ENCODE peak calls at places on chromosomes 1 and 21, in five cellular contexts. One of them, this sample, is unnamed.

GRCh38 chr21:36709868-36710728 is 11.2 kb downstream of the SIM2 start:
- DNase-seq in PC-3: no peak
- DNase-seq in A673: no peak
- DNase-seq in CD8-positive, alpha-beta T cell: no peak
- DNase-seq in Panc1: no peak
- DNase-seq in this sample: no peak

GRCh38 chr1:28986296-28986910 is 72.0 kb downstream of the EPB41 start:
- DNase-seq in PC-3: no peak
- DNase-seq in A673: peak; percentile 28
- DNase-seq in CD8-positive, alpha-beta T cell: no peak
- DNase-seq in Panc1: no peak
- DNase-seq in this sample: no peak

GRCh38 chr1:10529772-10530171 is 55.0 kb downstream of the PEX14 start:
- DNase-seq in PC-3: no peak
- DNase-seq in A673: no peak
- DNase-seq in CD8-positive, alpha-beta T cell: no peak
- DNase-seq in Panc1: no peak
- DNase-seq in this sample: no peak

GRCh38 chr1:165369255-165369848 is 12.8 kb upstream of the LMX1A start:
- DNase-seq in PC-3: peak; percentile 73
- DNase-seq in A673: peak; percentile 60
- DNase-seq in CD8-positive, alpha-beta T cell: peak; percentile 10
- DNase-seq in Panc1: peak; percentile 36
- DNase-seq in this sample: peak; percentile 58

GRCh38 chr1:3609016-3609768 is 2.1 kb downstream of the MEGF6 start:
- DNase-seq in PC-3: no peak
- DNase-seq in A673: no peak
- DNase-seq in CD8-positive, alpha-beta T cell: no peak
- DNase-seq in Panc1: no peak
- DNase-seq in this sample: no peak

GRCh38 chr1:27626031-27626935 is 8.7 kb downstream of the FGR start:
- DNase-seq in PC-3: no peak
- DNase-seq in A673: no peak
- DNase-seq in CD8-positive, alpha-beta T cell: no peak
- DNase-seq in Panc1: no peak
- DNase-seq in this sample: no peak

GRCh38 chr1:152495066-152495675 is 15.4 kb upstream of the LCE5A start:
- DNase-seq in PC-3: peak; percentile 58
- DNase-seq in A673: peak; percentile 73
- DNase-seq in CD8-positive, alpha-beta T cell: no peak
- DNase-seq in Panc1: no peak
- DNase-seq in this sample: no peak

GRCh38 chr21:40835179-40835694 is 11.7 kb downstream of the DSCAM start:
- DNase-seq in PC-3: no peak
- DNase-seq in A673: no peak
- DNase-seq in CD8-positive, alpha-beta T cell: no peak
- DNase-seq in Panc1: no peak
- DNase-seq in this sample: no peak

GRCh38 chr1:150555971-150556865 is 7.0 kb downstream of the ADAMTSL4 start:
- DNase-seq in PC-3: no peak
- DNase-seq in A673: no peak
- DNase-seq in CD8-positive, alpha-beta T cell: no peak
- DNase-seq in Panc1: no peak
- DNase-seq in this sample: no peak

GRCh38 chr1:99570486-99571089 is 75.3 kb upstream of the PALMD start:
- DNase-seq in PC-3: peak; percentile 60
- DNase-seq in A673: no peak
- DNase-seq in CD8-positive, alpha-beta T cell: no peak
- DNase-seq in Panc1: no peak
- DNase-seq in this sample: no peak

GRCh38 chr1:150999051-150999674 is 7.5 kb downstream of the MINDY1 start:
- DNase-seq in PC-3: peak; percentile 62
- DNase-seq in A673: no peak
- DNase-seq in CD8-positive, alpha-beta T cell: no peak
- DNase-seq in Panc1: no peak
- DNase-seq in this sample: no peak

GRCh38 chr1:199102239-199102638 is 463.4 kb downstream of the PTPRC start:
- DNase-seq in PC-3: no peak
- DNase-seq in A673: no peak
- DNase-seq in CD8-positive, alpha-beta T cell: no peak
- DNase-seq in Panc1: no peak
- DNase-seq in this sample: no peak

GRCh38 chr1:64871256-64871655 is 95.1 kb downstream of the JAK1 start:
- DNase-seq in PC-3: no peak
- DNase-seq in A673: no peak
- DNase-seq in CD8-positive, alpha-beta T cell: no peak
- DNase-seq in Panc1: no peak
- DNase-seq in this sample: no peak

GRCh38 chr1:168689726-168690602 is 39.0 kb downstream of the DPT start:
- DNase-seq in PC-3: peak; percentile 33
- DNase-seq in A673: no peak
- DNase-seq in CD8-positive, alpha-beta T cell: no peak
- DNase-seq in Panc1: no peak
- DNase-seq in this sample: no peak

GRCh38 chr1:116910379-116911165 is 856 bp downstream of the PTGFRN start:
- DNase-seq in PC-3: peak; percentile 51
- DNase-seq in A673: peak; percentile 18
- DNase-seq in CD8-positive, alpha-beta T cell: no peak
- DNase-seq in Panc1: no peak
- DNase-seq in this sample: peak; percentile 63

GRCh38 chr21:15422761-15423160 is 307.0 kb upstream of the USP25 start:
- DNase-seq in PC-3: peak; percentile 92
- DNase-seq in A673: no peak
- DNase-seq in CD8-positive, alpha-beta T cell: no peak
- DNase-seq in Panc1: no peak
- DNase-seq in this sample: no peak
- H3K4me1 ChIP-seq in PC-3: peaks cover 19% of the 10 kb centered on the region
- H3K4me1 ChIP-seq in A673: no peaks in the 10 kb centered on the region
- H3K4me1 ChIP-seq in CD8-positive, alpha-beta T cell: no peaks in the 10 kb centered on the region
- H3K4me1 ChIP-seq in Panc1: no peaks in the 10 kb centered on the region
- H3K4me1 ChIP-seq in this sample: no peaks in the 10 kb centered on the region

GRCh38 chr1:43247256-43247921 is 22.4 kb upstream of the TMEM125 start:
- DNase-seq in PC-3: no peak
- DNase-seq in A673: no peak
- DNase-seq in CD8-positive, alpha-beta T cell: no peak
- DNase-seq in Panc1: no peak
- DNase-seq in this sample: no peak
- H3K9me3 ChIP-seq in PC-3: peaks cover 28% of the 10 kb centered on the region
- H3K9me3 ChIP-seq in A673: peaks cover 6% of the 10 kb centered on the region
- H3K9me3 ChIP-seq in CD8-positive, alpha-beta T cell: no peaks in the 10 kb centered on the region
- H3K9me3 ChIP-seq in Panc1: peaks cover 8% of the 10 kb centered on the region
- H3K9me3 ChIP-seq in this sample: no peaks in the 10 kb centered on the region

GRCh38 chr1:44526295-44527073 is 121.4 kb downstream of the RNF220 start:
- DNase-seq in PC-3: no peak
- DNase-seq in A673: no peak
- DNase-seq in CD8-positive, alpha-beta T cell: no peak
- DNase-seq in Panc1: no peak
- DNase-seq in this sample: no peak

GRCh38 chr1:44524180-44524579 is 119.1 kb downstream of the RNF220 start:
- DNase-seq in PC-3: no peak
- DNase-seq in A673: no peak
- DNase-seq in CD8-positive, alpha-beta T cell: no peak
- DNase-seq in Panc1: no peak
- DNase-seq in this sample: no peak

GRCh38 chr1:44524655-44525530 is 119.8 kb downstream of the RNF220 start:
- DNase-seq in PC-3: no peak
- DNase-seq in A673: no peak
- DNase-seq in CD8-positive, alpha-beta T cell: no peak
- DNase-seq in Panc1: no peak
- DNase-seq in this sample: no peak

GRCh38 chr1:44521378-44522080 is 116.5 kb downstream of the RNF220 start:
- DNase-seq in PC-3: no peak
- DNase-seq in A673: no peak
- DNase-seq in CD8-positive, alpha-beta T cell: no peak
- DNase-seq in Panc1: no peak
- DNase-seq in this sample: no peak

GRCh38 chr1:44523747-44524146 is 118.7 kb downstream of the RNF220 start:
- DNase-seq in PC-3: no peak
- DNase-seq in A673: no peak
- DNase-seq in CD8-positive, alpha-beta T cell: no peak
- DNase-seq in Panc1: no peak
- DNase-seq in this sample: no peak
- H3K4me1 ChIP-seq in PC-3: no peaks in the 10 kb centered on the region
- H3K4me1 ChIP-seq in A673: no peaks in the 10 kb centered on the region
- H3K4me1 ChIP-seq in CD8-positive, alpha-beta T cell: no peaks in the 10 kb centered on the region
- H3K4me1 ChIP-seq in Panc1: no peaks in the 10 kb centered on the region
- H3K4me1 ChIP-seq in this sample: no peaks in the 10 kb centered on the region

GRCh38 chr1:247047260-247047659 is 31.4 kb downstream of the ZNF670 start:
- DNase-seq in PC-3: no peak
- DNase-seq in A673: no peak
- DNase-seq in CD8-positive, alpha-beta T cell: no peak
- DNase-seq in Panc1: no peak
- DNase-seq in this sample: no peak
- H3K9me3 ChIP-seq in PC-3: peaks cover 75% of the 10 kb centered on the region
- H3K9me3 ChIP-seq in A673: peaks cover 65% of the 10 kb centered on the region
- H3K9me3 ChIP-seq in CD8-positive, alpha-beta T cell: peaks cover 27% of the 10 kb centered on the region
- H3K9me3 ChIP-seq in Panc1: peaks cover 62% of the 10 kb centered on the region
- H3K9me3 ChIP-seq in this sample: peaks cover 25% of the 10 kb centered on the region

This sample was measured in psoas muscle.